ENCODE peak calls at places on chromosomes 12 and 14, in six cellular contexts. F, G, Z, S, C and W are unnamed samples.

GRCh38 chr14:101122855-101123129 is 219.3 kb upstream of the RTL1 start:
- DNase-seq in C (no peak), Z (no peak), F (no peak), S (no peak), G (peak), W (no peak)

GRCh38 chr14:22598896-22599244 is 770 bp downstream of the ABHD4 start:
- DNase-seq in F (peak), G (peak), Z (peak), S (no peak), C (peak), W (peak)

GRCh38 chr14:106657460-106657859 is 1131.1 kb downstream of the TMEM121 start:
- DNase-seq in F (no peak), G (peak), S (no peak), C (no peak), Z (no peak), W (no peak)

GRCh38 chr12:20701106-20701505 is 6.0 kb downstream of the SLCO1C1 start:
- DNase-seq in Z (no peak), C (no peak), F (no peak), S (no peak), G (no peak), W (no peak)

GRCh38 chr14:96245710-96246534 is 10.1 kb upstream of the BDKRB1 start:
- DNase-seq in Z (peak), F (peak), G (no peak), S (no peak), C (no peak), W (no peak)

GRCh38 chr14:72518809-72519377 is 375.0 kb downstream of the DPF3 start:
- DNase-seq in S (no peak), Z (no peak), C (no peak), G (peak), F (no peak), W (no peak)

GRCh38 chr14:91926131-91926890 is 21.2 kb downstream of the FBLN5 start:
- DNase-seq in F (no peak), G (no peak), Z (no peak), S (no peak), C (no peak), W (no peak)

GRCh38 chr14:76776306-76777251 is 15.3 kb downstream of the VASH1 start:
- DNase-seq in S (no peak), F (no peak), Z (no peak), G (peak), C (no peak), W (no peak)

GRCh38 chr12:72330291-72330690 is 58.1 kb downstream of the TRHDE start:
- DNase-seq in Z (peak), F (no peak), C (no peak), G (no peak), S (peak), W (peak)

GRCh38 chr12:103560604-103561101 is 26.4 kb upstream of the STAB2 start:
- DNase-seq in C (peak), G (no peak), S (peak), F (peak), Z (peak), W (peak)

GRCh38 chr12:118015306-118015705 is 1.2 kb upstream of the RFC5 start:
- DNase-seq in C (no peak), S (no peak), F (no peak), G (no peak), Z (no peak), W (no peak)

DNA sequence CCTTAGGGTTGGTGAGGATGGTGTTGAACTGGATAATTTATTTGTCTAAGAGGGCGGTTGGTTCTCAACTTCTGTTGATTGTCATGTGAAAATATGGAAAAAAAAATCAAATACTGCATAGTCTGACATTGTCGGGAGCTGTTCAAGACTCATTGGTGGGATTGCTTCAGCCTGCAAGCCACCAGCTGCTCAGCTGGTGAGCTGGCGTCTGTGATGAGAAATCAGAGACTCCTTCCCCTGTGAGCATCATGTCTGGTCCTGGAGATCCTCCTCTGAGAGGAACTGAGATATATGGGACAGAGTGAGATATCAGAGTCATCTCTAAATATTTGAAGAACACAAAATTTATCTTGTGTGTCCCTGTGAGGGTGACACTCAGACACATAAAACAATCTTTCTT is 49.9 kb downstream of the TRIM9 start:
- DNase-seq in C (no peak), G (no peak), F (no peak), Z (no peak), S (no peak), W (peak)
- H3K4me3 ChIP-seq in C (no peak), G (no peak), F (no peak), Z (no peak), S (no peak), W (no peak)

DNA sequence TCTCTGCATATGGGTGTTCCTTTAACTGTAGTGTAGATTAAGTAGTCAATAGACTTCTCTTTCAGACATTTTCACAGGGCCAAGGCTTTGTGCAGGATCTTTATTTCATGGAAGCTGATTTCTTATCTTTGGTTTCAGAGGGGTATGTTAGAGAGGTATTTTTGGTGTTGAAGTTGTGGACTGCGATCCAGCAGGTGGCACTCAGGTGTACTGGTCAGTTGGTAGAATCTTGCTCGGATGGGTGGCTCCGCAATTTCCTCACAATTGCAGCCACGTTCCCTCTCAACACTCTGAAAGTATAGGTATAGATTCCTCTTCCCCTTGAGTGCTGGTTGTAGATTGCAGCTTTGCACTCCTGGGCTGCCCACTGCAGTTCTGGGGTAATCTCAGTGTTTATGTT is 44.3 kb downstream of the OSBPL8 start:
- DNase-seq in F (no peak), Z (no peak), G (no peak), C (no peak), S (no peak), W (no peak)
- TF ChIP-seq CTCF in F (no peak), Z (no peak), G (no peak), C (no peak), S (peak), W (no peak)

GRCh38 chr12:63927511-63927910 is 83.0 kb downstream of the SRGAP1 start:
- DNase-seq in G (no peak), C (no peak), S (no peak), Z (no peak), F (no peak), W (no peak)

GRCh38 chr12:63931703-63932102 is 87.2 kb downstream of the SRGAP1 start:
- DNase-seq in C (no peak), Z (no peak), S (no peak), F (no peak), G (no peak), W (no peak)

GRCh38 chr12:63929426-63929825 is 84.9 kb downstream of the SRGAP1 start:
- DNase-seq in Z (no peak), S (no peak), F (no peak), C (no peak), G (no peak), W (no peak)

GRCh38 chr12:63928305-63928704 is 83.8 kb downstream of the SRGAP1 start:
- DNase-seq in G (no peak), C (no peak), Z (no peak), F (no peak), S (no peak), W (no peak)

GRCh38 chr12:63930971-63931370 is 86.5 kb downstream of the SRGAP1 start:
- DNase-seq in C (no peak), Z (peak), S (no peak), F (peak), G (no peak), W (peak)
- H3K4me3 ChIP-seq in C (no peak), Z (no peak), S (no peak), F (no peak), G (no peak), W (peak)

DNA sequence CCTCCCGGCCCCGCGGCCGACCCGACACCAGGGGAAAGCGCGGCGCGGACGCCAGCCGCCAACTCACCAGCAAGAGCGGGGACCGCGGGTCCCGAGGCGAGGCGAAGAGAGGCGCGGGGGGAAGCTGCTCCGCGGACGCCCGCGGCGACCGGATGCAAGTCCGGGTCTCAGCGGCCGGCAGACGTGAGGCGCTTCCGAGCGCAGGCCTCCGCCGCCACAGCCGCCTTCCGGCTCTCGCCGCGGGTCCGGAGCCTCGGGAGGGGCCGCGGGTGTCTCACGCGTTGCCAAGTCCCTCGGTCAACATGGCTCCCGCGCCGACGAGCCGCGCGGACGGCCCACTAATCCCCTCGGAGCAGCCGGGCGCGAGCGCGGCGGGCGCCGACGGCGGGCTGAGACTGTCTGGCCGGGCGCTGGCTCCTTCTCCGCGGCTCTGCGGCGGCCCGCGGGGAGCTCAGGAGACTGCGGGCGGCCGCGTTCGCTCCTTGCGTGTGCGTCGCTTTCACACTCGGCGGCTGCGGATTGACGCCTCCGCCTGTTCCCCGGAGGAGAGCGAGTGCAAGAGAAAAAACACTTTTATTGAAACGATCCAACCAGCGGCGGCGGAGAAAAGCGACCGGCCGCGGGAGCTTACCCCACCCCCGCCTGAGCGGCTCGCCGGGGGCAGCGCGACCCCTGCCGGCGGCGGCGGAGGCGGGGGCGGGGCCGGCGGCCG is at the start of gene CDK17:
- DNase-seq in S (no peak), G (peak), F (peak), C (peak), Z (peak), W (peak)
- TF ChIP-seq CTCF in S (peak), G (peak), F (peak), C (peak), Z (peak), W (peak)

GRCh38 chr12:32390572-32391219 is 8.7 kb upstream of the FGD4 start:
- DNase-seq in C (peak), G (peak), Z (peak), S (no peak), F (peak), W (peak)
- H3K4me3 ChIP-seq in C (peak), G (peak), Z (no peak), S (peak), F (peak), W (peak)

DNA sequence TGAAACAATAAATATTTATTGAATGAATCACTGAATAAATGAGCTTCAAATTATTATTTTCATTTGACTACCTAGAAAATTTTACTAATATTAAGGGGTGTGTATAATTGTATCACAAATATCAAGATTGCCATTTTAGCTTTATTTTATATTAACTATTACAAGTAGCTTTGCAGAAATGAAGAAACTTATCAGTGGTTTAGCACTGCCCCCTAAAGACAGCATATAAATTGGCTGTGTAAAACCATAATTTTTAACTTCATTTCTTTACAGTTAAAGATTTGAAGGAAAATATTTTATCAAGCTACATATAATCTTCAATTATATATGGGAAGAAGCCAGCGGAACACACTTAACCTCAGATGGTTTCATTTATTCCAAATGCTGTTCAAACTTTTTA is 11.4 kb downstream of the GARIN6 start:
- DNase-seq in C (peak), Z (peak), F (peak), S (peak), G (no peak), W (no peak)
- TF ChIP-seq CTCF in C (peak), Z (no peak), F (no peak), S (peak), G (no peak), W (no peak)

GRCh38 chr14:105487986-105488777 is 1.5 kb downstream of the CRIP1 start:
- DNase-seq in Z (no peak), S (no peak), F (no peak), C (peak), G (peak), W (no peak)
- H3K4me3 ChIP-seq in Z (no peak), S (peak), F (no peak), C (peak), G (peak), W (peak)

GRCh38 chr14:34770901-34771300 is 56.5 kb upstream of the CFL2 start:
- DNase-seq in G (no peak), F (no peak), C (no peak), S (no peak), Z (no peak), W (no peak)

GRCh38 chr14:34766611-34767010 is 52.2 kb upstream of the CFL2 start:
- DNase-seq in S (no peak), C (no peak), Z (peak), G (no peak), F (no peak), W (no peak)

DNA sequence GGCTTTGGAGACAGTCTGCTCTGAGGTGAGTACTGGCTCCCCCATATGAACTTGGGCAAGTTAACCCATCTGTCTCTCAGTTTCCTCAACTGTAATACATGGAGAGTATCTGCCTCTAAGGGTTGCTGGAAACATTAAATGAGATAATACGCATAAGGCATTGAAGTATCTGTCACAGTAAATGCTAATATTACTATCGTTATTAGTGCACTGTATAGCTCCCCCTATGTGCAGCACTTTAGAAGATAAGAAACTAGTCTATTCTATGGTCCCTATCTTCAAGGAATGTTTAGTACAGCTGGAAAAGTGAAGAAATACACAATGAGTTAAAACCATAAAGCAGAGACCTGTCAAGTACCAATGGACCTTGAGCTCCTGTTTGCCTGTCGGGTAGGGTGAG is 51.7 kb upstream of the CFL2 start:
- DNase-seq in C (peak), Z (no peak), G (no peak), F (no peak), S (no peak), W (no peak)
- TF ChIP-seq CTCF in C (peak), Z (no peak), G (no peak), F (peak), S (peak), W (no peak)

GRCh38 chr12:116603516-116603915 is 44.3 kb downstream of the MAP1LC3B2 start:
- DNase-seq in Z (no peak), G (no peak), F (no peak), S (no peak), C (no peak), W (no peak)

GRCh38 chr12:116606397-116606796 is 47.2 kb downstream of the MAP1LC3B2 start:
- DNase-seq in C (no peak), G (no peak), S (no peak), Z (no peak), F (no peak), W (no peak)

GRCh38 chr12:116604151-116604550 is 45.0 kb downstream of the MAP1LC3B2 start:
- DNase-seq in S (no peak), C (no peak), Z (peak), G (no peak), F (no peak), W (no peak)

GRCh38 chr12:116607039-116607438 is 47.9 kb downstream of the MAP1LC3B2 start:
- DNase-seq in C (no peak), S (no peak), G (no peak), F (no peak), Z (no peak), W (no peak)

DNA sequence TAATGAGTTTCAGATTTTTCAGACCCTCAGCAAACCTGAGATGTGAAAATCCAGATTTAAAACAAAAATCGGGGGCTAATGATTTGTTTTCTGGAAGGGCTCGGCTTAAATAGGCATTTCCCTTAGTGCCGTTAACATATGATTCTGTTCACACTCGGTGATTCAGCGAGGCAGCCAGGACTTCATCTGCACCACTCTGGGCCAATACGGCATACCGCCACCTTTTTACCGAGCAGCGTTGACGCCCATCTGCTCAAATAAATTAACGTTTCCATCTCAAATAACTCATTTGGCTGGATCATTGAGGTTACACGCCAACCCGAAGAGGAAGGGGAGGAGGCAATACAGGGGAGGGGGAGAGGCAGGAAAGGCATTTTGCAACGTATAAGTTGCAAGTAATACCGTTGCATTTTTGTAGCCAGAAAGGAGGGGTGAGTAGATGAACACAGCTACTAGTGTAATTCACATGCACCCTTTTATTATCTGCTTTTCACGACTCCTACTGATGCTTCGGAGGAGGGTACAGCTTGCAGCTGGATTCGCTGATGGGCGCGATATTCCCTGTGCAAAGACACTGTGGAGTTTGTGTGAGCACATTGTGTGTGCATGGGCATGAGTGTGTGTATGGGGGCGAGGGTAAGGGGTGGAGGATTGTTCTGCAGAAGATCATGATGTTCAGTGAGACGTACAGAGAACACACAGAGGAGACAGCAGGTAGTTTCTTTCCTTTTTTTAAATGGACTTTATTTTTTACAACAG is 45.9 kb downstream of the MAP1LC3B2 start:
- DNase-seq in Z (peak), F (no peak), C (no peak), S (no peak), G (no peak), W (peak)
- H3K4me3 ChIP-seq in Z (no peak), F (no peak), C (no peak), S (no peak), G (no peak), W (peak)

GRCh38 chr12:24560867-24561266 is 388.0 kb downstream of the BCAT1 start:
- DNase-seq in S (no peak), Z (no peak), C (no peak), G (no peak), F (peak), W (no peak)
- TF ChIP-seq CTCF in S (no peak), Z (no peak), C (no peak), G (no peak), F (no peak), W (no peak)